ENCODE peak calls at places on chromosome 3, in four cellular contexts. One of them, this sample, is unnamed.

GRCh38 chr3:15405448-15406050 is 21.8 kb downstream of the METTL6 start:
- DNase-seq in GM04504: peak
- DNase-seq in activated naive CD8-positive, alpha-beta T cell treated with anti-CD3 and anti-CD28 coated beads, Interleukin-2, amount 10 ng/mL, durations not matched to agents 7 days and 5 days: no peak
- DNase-seq in activated T-cell treated with anti-CD3 and anti-CD28 coated beads for 4 hours: no peak
- DNase-seq in this sample: no peak

GRCh38 chr3:57746156-57747125 is 9.7 kb upstream of the SLMAP start:
- DNase-seq in GM04504: no peak
- DNase-seq in activated naive CD8-positive, alpha-beta T cell treated with anti-CD3 and anti-CD28 coated beads, Interleukin-2, amount 10 ng/mL, durations not matched to agents 7 days and 5 days: no peak
- DNase-seq in activated T-cell treated with anti-CD3 and anti-CD28 coated beads for 4 hours: no peak
- DNase-seq in this sample: no peak

GRCh38 chr3:129417354-129417753 is 11.1 kb downstream of the EFCAB12 start:
- DNase-seq in GM04504: no peak
- DNase-seq in activated naive CD8-positive, alpha-beta T cell treated with anti-CD3 and anti-CD28 coated beads, Interleukin-2, amount 10 ng/mL, durations not matched to agents 7 days and 5 days: no peak
- DNase-seq in activated T-cell treated with anti-CD3 and anti-CD28 coated beads for 4 hours: no peak
- DNase-seq in this sample: no peak

GRCh38 chr3:72382460-72382859 is 465.8 kb downstream of the SHQ1 start:
- DNase-seq in GM04504: no peak
- DNase-seq in activated naive CD8-positive, alpha-beta T cell treated with anti-CD3 and anti-CD28 coated beads, Interleukin-2, amount 10 ng/mL, durations not matched to agents 7 days and 5 days: no peak
- DNase-seq in activated T-cell treated with anti-CD3 and anti-CD28 coated beads for 4 hours: no peak
- DNase-seq in this sample: no peak

GRCh38 chr3:141401584-141402475 is 33.5 kb downstream of the ZBTB38 start:
- DNase-seq in GM04504: no peak
- DNase-seq in activated naive CD8-positive, alpha-beta T cell treated with anti-CD3 and anti-CD28 coated beads, Interleukin-2, amount 10 ng/mL, durations not matched to agents 7 days and 5 days: peak
- DNase-seq in activated T-cell treated with anti-CD3 and anti-CD28 coated beads for 4 hours: no peak
- DNase-seq in this sample: no peak

GRCh38 chr3:58167431-58168351 is 43.1 kb downstream of the DNASE1L3 start:
- DNase-seq in GM04504: peak
- DNase-seq in activated naive CD8-positive, alpha-beta T cell treated with anti-CD3 and anti-CD28 coated beads, Interleukin-2, amount 10 ng/mL, durations not matched to agents 7 days and 5 days: peak
- DNase-seq in activated T-cell treated with anti-CD3 and anti-CD28 coated beads for 4 hours: peak
- DNase-seq in this sample: peak

GRCh38 chr3:124741027-124741426 is 10.8 kb downstream of the UMPS start:
- DNase-seq in GM04504: no peak
- DNase-seq in activated naive CD8-positive, alpha-beta T cell treated with anti-CD3 and anti-CD28 coated beads, Interleukin-2, amount 10 ng/mL, durations not matched to agents 7 days and 5 days: no peak
- DNase-seq in activated T-cell treated with anti-CD3 and anti-CD28 coated beads for 4 hours: no peak
- DNase-seq in this sample: no peak

GRCh38 chr3:14329116-14329830 is 73.1 kb upstream of the SLC6A6 start:
- DNase-seq in GM04504: peak
- DNase-seq in activated naive CD8-positive, alpha-beta T cell treated with anti-CD3 and anti-CD28 coated beads, Interleukin-2, amount 10 ng/mL, durations not matched to agents 7 days and 5 days: no peak
- DNase-seq in activated T-cell treated with anti-CD3 and anti-CD28 coated beads for 4 hours: no peak
- DNase-seq in this sample: peak

GRCh38 chr3:12875857-12876451 is 34.6 kb upstream of the RPL32 start:
- DNase-seq in GM04504: no peak
- DNase-seq in activated naive CD8-positive, alpha-beta T cell treated with anti-CD3 and anti-CD28 coated beads, Interleukin-2, amount 10 ng/mL, durations not matched to agents 7 days and 5 days: peak
- DNase-seq in activated T-cell treated with anti-CD3 and anti-CD28 coated beads for 4 hours: no peak
- DNase-seq in this sample: no peak

GRCh38 chr3:43764012-43764411 is 73.3 kb downstream of the ABHD5 start:
- DNase-seq in GM04504: no peak
- DNase-seq in activated naive CD8-positive, alpha-beta T cell treated with anti-CD3 and anti-CD28 coated beads, Interleukin-2, amount 10 ng/mL, durations not matched to agents 7 days and 5 days: no peak
- DNase-seq in activated T-cell treated with anti-CD3 and anti-CD28 coated beads for 4 hours: no peak
- DNase-seq in this sample: no peak

This sample was measured in HFF-Myc.